ENCODE peak calls at places on chromosomes 3 and 15, in six cellular contexts. T is activated naive CD8-positive, alpha-beta T cell treated with anti-CD3 and anti-CD28 coated beads for 36 hours; O is stimulated activated CD4-positive, alpha-beta T cell treated with anti-CD3 and anti-CD28 coated beads, Interleukin-1b, Interleukin-23, amount 100 ng/mL, for 24 hours; J is IMR-90; M is transverse colon; D is right atrium auricular region. P is an unnamed sample.

GRCh38 chr3:126149960-126150515 is 30.3 kb downstream of the ALDH1L1 start:
- DNase-seq in T (no peak), O (no peak), J (no peak), M (no peak), D (no peak), P (no peak)

GRCh38 chr15:75422554-75422953 is 28.9 kb downstream of the SIN3A start:
- DNase-seq in T (no peak), O (no peak), J (no peak), M (no peak), D (no peak), P (no peak)

GRCh38 chr3:141393151-141394076 is 25.1 kb downstream of the ZBTB38 start:
- DNase-seq in T (no peak), O (no peak), J (no peak), M (no peak), D (no peak), P (peak; percentile 81)

GRCh38 chr15:70827721-70828120 is 26.2 kb downstream of the LARP6 start:
- DNase-seq in T (no peak), O (no peak), J (no peak), M (no peak), D (no peak), P (peak; percentile 44)

GRCh38 chr3:115186351-115187148 is 39.5 kb upstream of the ZBTB20 start:
- DNase-seq in T (no peak), O (no peak), J (no peak), M (no peak), D (no peak), P (no peak)

GRCh38 chr3:36792342-36792741 is 28.0 kb upstream of the DCLK3 start:
- DNase-seq in T (peak; percentile 4), O (no peak), J (peak; percentile 24), M (no peak), D (no peak), P (peak; percentile 13)

GRCh38 chr3:181710581-181711255 is 1.0 kb upstream of the SOX2 start:
- DNase-seq in T (no peak), O (no peak), J (no peak), M (no peak), D (no peak), P (no peak)

GRCh38 chr15:39851505-39852082 is 68.5 kb downstream of the GPR176 start:
- DNase-seq in T (no peak), O (no peak), J (peak; percentile 68), M (no peak), D (no peak), P (peak; percentile 27)

GRCh38 chr3:105473521-105474223 is 107.0 kb downstream of the ALCAM start:
- DNase-seq in T (no peak), O (no peak), J (peak; percentile 86), M (no peak), D (no peak), P (peak; percentile 97)

GRCh38 chr3:185656321-185656840 is 70.3 kb downstream of the SENP2 start:
- DNase-seq in T (no peak), O (no peak), J (peak; percentile 99), M (peak; percentile 30), D (peak; percentile 87), P (peak; percentile 99)

GRCh38 chr15:22945071-22945470 is 35.1 kb downstream of the CYFIP1 start:
- DNase-seq in T (no peak), O (no peak), J (no peak), M (no peak), D (no peak), P (no peak)

GRCh38 chr3:25420885-25421284 is 7.2 kb upstream of the RARB start:
- DNase-seq in T (no peak), O (no peak), J (no peak), M (no peak), D (no peak), P (no peak)

GRCh38 chr15:99239545-99240198 is 9.7 kb downstream of the TTC23 start:
- DNase-seq in T (peak; percentile 26), O (no peak), J (peak; percentile 59), M (no peak), D (no peak), P (no peak)

GRCh38 chr3:194465920-194466570 is 20.8 kb downstream of the ATP13A3 start:
- DNase-seq in T (no peak), O (no peak), J (no peak), M (no peak), D (no peak), P (no peak)

GRCh38 chr15:93030430-93031102 is 58.4 kb downstream of the RGMA start:
- DNase-seq in T (peak; percentile 64), O (peak; percentile 34), J (peak; percentile 47), M (peak; percentile 73), D (peak; percentile 88), P (peak; percentile 54)

GRCh38 chr15:66167854-66168253 is 85.7 kb downstream of the MEGF11 start:
- DNase-seq in T (no peak), O (no peak), J (no peak), M (no peak), D (no peak), P (no peak)

GRCh38 chr3:90010341-90010740 is 902.9 kb downstream of the EPHA3 start:
- DNase-seq in T (no peak), O (no peak), J (peak; percentile 47), M (no peak), D (no peak), P (no peak)

GRCh38 chr15:98597666-98598065 is 50.7 kb upstream of the IGF1R start:
- DNase-seq in T (no peak), O (no peak), J (no peak), M (no peak), D (peak; percentile 11), P (no peak)

GRCh38 chr3:71784914-71785593 is at the start of gene PROK2:
- DNase-seq in T (peak; percentile 50), O (peak; percentile 21), J (no peak), M (no peak), D (no peak), P (no peak)

GRCh38 chr3:138072816-138073215 is 42.6 kb downstream of the DZIP1L start:
- DNase-seq in T (no peak), O (no peak), J (no peak), M (no peak), D (no peak), P (no peak)

GRCh38 chr15:41656188-41656587 is 4.0 kb upstream of the MGA start:
- DNase-seq in T (no peak), O (no peak), J (peak; percentile 44), M (no peak), D (no peak), P (no peak)

GRCh38 chr15:66860844-66861243 is 158.8 kb downstream of the SMAD6 start:
- DNase-seq in T (no peak), O (no peak), J (no peak), M (no peak), D (no peak), P (peak; percentile 51)

GRCh38 chr3:27349832-27350231 is 19.4 kb downstream of the NEK10 start:
- DNase-seq in T (no peak), O (no peak), J (no peak), M (no peak), D (no peak), P (no peak)

GRCh38 chr3:39936848-39937247 is 127.4 kb downstream of the MYRIP start:
- DNase-seq in T (no peak), O (no peak), J (no peak), M (no peak), D (no peak), P (no peak)

GRCh38 chr3:64827391-64827790 is 139.6 kb upstream of the ADAMTS9 start:
- DNase-seq in T (no peak), O (no peak), J (no peak), M (no peak), D (no peak), P (no peak)

GRCh38 chr3:150078983-150079739 is 108.5 kb upstream of the PFN2 start:
- DNase-seq in T (no peak), O (no peak), J (peak; percentile 95), M (no peak), D (no peak), P (peak; percentile 94)

GRCh38 chr3:66480666-66481065 is 20.2 kb downstream of the LRIG1 start:
- DNase-seq in T (peak; percentile 36), O (peak; percentile 37), J (peak; percentile 41), M (no peak), D (no peak), P (peak; percentile 84)

P was measured in AG10803.